ENCODE peak calls at places on chromosomes 6 and 20, in seven cellular contexts. Z is cardiac muscle cell, K is prostate gland, W is SW480, Q is SW 1271, A is lower leg skin, O is endothelial cell. J is an unnamed sample.
A peak's percentile ranks its signal among the peaks of the same experiment; 100 is the strongest.

GRCh38 chr6:128630213-128630612 is 109.8 kb upstream of the PTPRK start:
- DNase-seq in Z (no peak), K (no peak), W (peak; percentile 14), Q (no peak), A (no peak), O (no peak), J (no peak)

GRCh38 chr6:15904651-15905376 is 224.1 kb upstream of the MYLIP start:
- DNase-seq in Z (no peak), K (no peak), W (no peak), Q (no peak), A (no peak), O (no peak), J (no peak)

GRCh38 chr20:33897313-33897912 is 86.3 kb downstream of the CHMP4B start:
- DNase-seq in Z (peak; percentile 44), K (no peak), W (no peak), Q (no peak), A (no peak), O (peak; percentile 24), J (peak; percentile 45)

GRCh38 chr6:144488590-144488989 is 203.5 kb downstream of the UTRN start:
- DNase-seq in Z (no peak), K (no peak), W (no peak), Q (no peak), A (no peak), O (no peak), J (no peak)

GRCh38 chr6:36025932-36026327 is 1.5 kb upstream of the SLC26A8 start:
- DNase-seq in Z (peak; percentile 56), K (no peak), W (no peak), Q (no peak), A (no peak), O (no peak), J (no peak)

GRCh38 chr6:28884423-28885148 is 39.2 kb downstream of the TRIM27 start:
- DNase-seq in Z (no peak), K (no peak), W (no peak), Q (no peak), A (no peak), O (no peak), J (no peak)

GRCh38 chr20:20410678-20411077 is 42.8 kb downstream of the INSM1 start:
- DNase-seq in Z (peak; percentile 59), K (no peak), W (no peak), Q (no peak), A (no peak), O (peak; percentile 57), J (no peak)

GRCh38 chr6:110814488-110815259 is 595 bp downstream of the CDK19 start:
- DNase-seq in Z (peak; percentile 58), K (no peak), W (peak; percentile 17), Q (no peak), A (peak; percentile 32), O (peak; percentile 62), J (peak; percentile 43)

GRCh38 chr20:62977613-62978558 is 25.4 kb downstream of the SLC17A9 start:
- DNase-seq in Z (no peak), K (no peak), W (peak; percentile 93), Q (peak; percentile 21), A (no peak), O (no peak), J (peak; percentile 63)

GRCh38 chr20:8812818-8813217 is 256.1 kb upstream of the PLCB4 start:
- DNase-seq in Z (no peak), K (no peak), W (no peak), Q (no peak), A (no peak), O (peak; percentile 22), J (no peak)

GRCh38 chr6:38034269-38034914 is 214.9 kb downstream of the ZFAND3 start:
- DNase-seq in Z (peak; percentile 73), K (no peak), W (no peak), Q (no peak), A (no peak), O (no peak), J (peak; percentile 49)

GRCh38 chr6:7261030-7261841 is 51.8 kb downstream of the SSR1 start:
- DNase-seq in Z (peak; percentile 87), K (peak; percentile 88), W (peak; percentile 93), Q (peak; percentile 78), A (peak; percentile 77), O (peak; percentile 83), J (peak; percentile 93)

GRCh38 chr6:160160929-160161646 is 39.5 kb downstream of the SLC22A1 start:
- DNase-seq in Z (no peak), K (no peak), W (no peak), Q (no peak), A (no peak), O (no peak), J (no peak)

GRCh38 chr6:106569444-106569843 is 59.9 kb downstream of the RTN4IP1 start:
- DNase-seq in Z (no peak), K (no peak), W (no peak), Q (no peak), A (no peak), O (no peak), J (no peak)

GRCh38 chr6:44800171-44800671 is 412.7 kb downstream of the CDC5L start:
- DNase-seq in Z (peak; percentile 86), K (peak; percentile 68), W (no peak), Q (no peak), A (no peak), O (no peak), J (no peak)

GRCh38 chr6:169858935-169859351 is 107.5 kb downstream of the ERMARD start:
- DNase-seq in Z (no peak), K (no peak), W (no peak), Q (no peak), A (peak; percentile 12), O (no peak), J (no peak)

GRCh38 chr20:40986774-40987173 is 41.8 kb upstream of the TOP1 start:
- DNase-seq in Z (no peak), K (no peak), W (no peak), Q (no peak), A (no peak), O (no peak), J (no peak)

GRCh38 chr6:105091140-105091829 is 88.5 kb downstream of the POPDC3 start:
- DNase-seq in Z (no peak), K (no peak), W (no peak), Q (no peak), A (no peak), O (no peak), J (no peak)

GRCh38 chr6:47713200-47713599 is 14.8 kb downstream of the ADGRF4 start:
- DNase-seq in Z (no peak), K (no peak), W (no peak), Q (no peak), A (no peak), O (no peak), J (no peak)

GRCh38 chr6:113067612-113068262 is 720.6 kb downstream of the RFPL4B start:
- DNase-seq in Z (peak; percentile 67), K (no peak), W (no peak), Q (no peak), A (no peak), O (no peak), J (no peak)

GRCh38 chr6:132085731-132086130 is 134.6 kb upstream of the CCN2 start:
- DNase-seq in Z (no peak), K (no peak), W (no peak), Q (no peak), A (no peak), O (no peak), J (peak; percentile 62)

GRCh38 chr6:167140589-167141474 is 16.9 kb downstream of the GPR31 start:
- DNase-seq in Z (no peak), K (no peak), W (no peak), Q (no peak), A (no peak), O (no peak), J (no peak)

GRCh38 chr6:112877134-112878100 is 530.3 kb downstream of the RFPL4B start:
- DNase-seq in Z (peak; percentile 93), K (no peak), W (no peak), Q (no peak), A (no peak), O (no peak), J (peak; percentile 39)

GRCh38 chr6:134880487-134881190 is 69.3 kb downstream of the ALDH8A1 start:
- DNase-seq in Z (no peak), K (no peak), W (no peak), Q (no peak), A (no peak), O (no peak), J (no peak)

GRCh38 chr6:130647221-130647620 is 180.0 kb upstream of the SMLR1 start:
- DNase-seq in Z (peak; percentile 3), K (no peak), W (no peak), Q (no peak), A (no peak), O (no peak), J (no peak)

GRCh38 chr20:63044204-63044600 is 37.4 kb upstream of the BHLHE23 start:
- DNase-seq in Z (no peak), K (no peak), W (no peak), Q (no peak), A (no peak), O (no peak), J (no peak)

GRCh38 chr20:10090588-10091166 is 55.9 kb downstream of the ANKEF1 start:
- DNase-seq in Z (peak; percentile 75), K (peak; percentile 38), W (peak; percentile 60), Q (no peak), A (peak; percentile 40), O (peak; percentile 42), J (peak; percentile 72)

J was measured in SK-MEL-5.